ENCODE peak calls at places on chromosomes 1 and 21, in eight cellular contexts. One of them, this sample, is unnamed.
A peak's percentile ranks its signal among the peaks of the same experiment; 100 is the strongest.

GRCh38 chr1:225737179-225737578 is 40.4 kb upstream of the SRP9 start:
- DNase-seq in HEK293T: no peak
- DNase-seq in OCI-LY7: no peak
- DNase-seq in NCI-H524: no peak
- DNase-seq in endodermal cell: no peak
- DNase-seq in NCI-H1092: no peak
- DNase-seq in RWPE1: peak; percentile 77
- DNase-seq in right cardiac atrium: no peak
- DNase-seq in this sample: peak; percentile 47

GRCh38 chr1:72037745-72038343 is 244.5 kb downstream of the NEGR1 start:
- DNase-seq in HEK293T: peak; percentile 21
- DNase-seq in OCI-LY7: peak; percentile 45
- DNase-seq in NCI-H524: peak; percentile 40
- DNase-seq in endodermal cell: peak; percentile 69
- DNase-seq in NCI-H1092: no peak
- DNase-seq in RWPE1: peak; percentile 17
- DNase-seq in right cardiac atrium: no peak
- DNase-seq in this sample: peak; percentile 56

GRCh38 chr1:90614872-90615271 is 102.2 kb downstream of the BARHL2 start:
- DNase-seq in HEK293T: peak; percentile 37
- DNase-seq in OCI-LY7: no peak
- DNase-seq in NCI-H524: no peak
- DNase-seq in endodermal cell: no peak
- DNase-seq in NCI-H1092: no peak
- DNase-seq in RWPE1: peak; percentile 12
- DNase-seq in right cardiac atrium: no peak
- DNase-seq in this sample: no peak

GRCh38 chr21:22965455-22966125 is 1967.4 kb downstream of the NCAM2 start:
- DNase-seq in HEK293T: no peak
- DNase-seq in OCI-LY7: no peak
- DNase-seq in NCI-H524: peak; percentile 25
- DNase-seq in endodermal cell: peak; percentile 48
- DNase-seq in NCI-H1092: no peak
- DNase-seq in RWPE1: no peak
- DNase-seq in right cardiac atrium: no peak
- DNase-seq in this sample: no peak

GRCh38 chr1:100308777-100309176 is 42.8 kb downstream of the RTCA start:
- DNase-seq in HEK293T: no peak
- DNase-seq in OCI-LY7: no peak
- DNase-seq in NCI-H524: no peak
- DNase-seq in endodermal cell: no peak
- DNase-seq in NCI-H1092: no peak
- DNase-seq in RWPE1: peak; percentile 36
- DNase-seq in right cardiac atrium: no peak
- DNase-seq in this sample: no peak

GRCh38 chr1:246587606-246588005 is 21.4 kb downstream of the CNST start:
- DNase-seq in HEK293T: no peak
- DNase-seq in OCI-LY7: no peak
- DNase-seq in NCI-H524: no peak
- DNase-seq in endodermal cell: no peak
- DNase-seq in NCI-H1092: no peak
- DNase-seq in RWPE1: no peak
- DNase-seq in right cardiac atrium: no peak
- DNase-seq in this sample: no peak

GRCh38 chr21:18764720-18765119 is 361.1 kb upstream of the TMPRSS15 start:
- DNase-seq in HEK293T: no peak
- DNase-seq in OCI-LY7: no peak
- DNase-seq in NCI-H524: no peak
- DNase-seq in endodermal cell: no peak
- DNase-seq in NCI-H1092: no peak
- DNase-seq in RWPE1: no peak
- DNase-seq in right cardiac atrium: no peak
- DNase-seq in this sample: no peak

GRCh38 chr1:1620433-1621139 is 5.3 kb downstream of the MIB2 start:
- DNase-seq in HEK293T: no peak
- DNase-seq in OCI-LY7: no peak
- DNase-seq in NCI-H524: no peak
- DNase-seq in endodermal cell: no peak
- DNase-seq in NCI-H1092: no peak
- DNase-seq in RWPE1: no peak
- DNase-seq in right cardiac atrium: peak; percentile 65
- DNase-seq in this sample: no peak

GRCh38 chr1:234730542-234731370 is 120.8 kb upstream of the IRF2BP2 start:
- DNase-seq in HEK293T: no peak
- DNase-seq in OCI-LY7: peak; percentile 65
- DNase-seq in NCI-H524: no peak
- DNase-seq in endodermal cell: no peak
- DNase-seq in NCI-H1092: no peak
- DNase-seq in RWPE1: no peak
- DNase-seq in right cardiac atrium: no peak
- DNase-seq in this sample: no peak

GRCh38 chr1:61851849-61852692 is 109.8 kb downstream of the PATJ start:
- DNase-seq in HEK293T: peak; percentile 64
- DNase-seq in OCI-LY7: peak; percentile 69
- DNase-seq in NCI-H524: peak; percentile 75
- DNase-seq in endodermal cell: no peak
- DNase-seq in NCI-H1092: peak; percentile 19
- DNase-seq in RWPE1: peak; percentile 35
- DNase-seq in right cardiac atrium: no peak
- DNase-seq in this sample: no peak

GRCh38 chr1:206770531-206771352 is at the start of gene IL19:
- DNase-seq in HEK293T: no peak
- DNase-seq in OCI-LY7: no peak
- DNase-seq in NCI-H524: no peak
- DNase-seq in endodermal cell: peak; percentile 66
- DNase-seq in NCI-H1092: no peak
- DNase-seq in RWPE1: no peak
- DNase-seq in right cardiac atrium: peak; percentile 57
- DNase-seq in this sample: no peak

GRCh38 chr1:100448371-100448770 is 89.6 kb upstream of the GPR88 start:
- DNase-seq in HEK293T: no peak
- DNase-seq in OCI-LY7: no peak
- DNase-seq in NCI-H524: no peak
- DNase-seq in endodermal cell: no peak
- DNase-seq in NCI-H1092: peak; percentile 14
- DNase-seq in RWPE1: no peak
- DNase-seq in right cardiac atrium: no peak
- DNase-seq in this sample: no peak

GRCh38 chr1:60281360-60281932 is 207.9 kb upstream of the C1orf87 start:
- DNase-seq in HEK293T: peak; percentile 87
- DNase-seq in OCI-LY7: peak; percentile 7
- DNase-seq in NCI-H524: peak; percentile 83
- DNase-seq in endodermal cell: peak; percentile 90
- DNase-seq in NCI-H1092: peak; percentile 58
- DNase-seq in RWPE1: peak; percentile 86
- DNase-seq in right cardiac atrium: peak; percentile 55
- DNase-seq in this sample: peak; percentile 68

GRCh38 chr1:172837816-172838680 is 179.1 kb downstream of the FASLG start:
- DNase-seq in HEK293T: no peak
- DNase-seq in OCI-LY7: no peak
- DNase-seq in NCI-H524: no peak
- DNase-seq in endodermal cell: no peak
- DNase-seq in NCI-H1092: no peak
- DNase-seq in RWPE1: peak; percentile 87
- DNase-seq in right cardiac atrium: no peak
- DNase-seq in this sample: no peak

GRCh38 chr1:53643061-53643880 is 95.7 kb downstream of the GLIS1 start:
- DNase-seq in HEK293T: no peak
- DNase-seq in OCI-LY7: no peak
- DNase-seq in NCI-H524: no peak
- DNase-seq in endodermal cell: peak; percentile 50
- DNase-seq in NCI-H1092: no peak
- DNase-seq in RWPE1: no peak
- DNase-seq in right cardiac atrium: no peak
- DNase-seq in this sample: no peak

GRCh38 chr1:207054476-207054875 is 1.4 kb downstream of the PFKFB2 start:
- DNase-seq in HEK293T: no peak
- DNase-seq in OCI-LY7: peak; percentile 43
- DNase-seq in NCI-H524: no peak
- DNase-seq in endodermal cell: no peak
- DNase-seq in NCI-H1092: no peak
- DNase-seq in RWPE1: no peak
- DNase-seq in right cardiac atrium: no peak
- DNase-seq in this sample: no peak

GRCh38 chr21:20997308-20997632 is 939 bp upstream of the NCAM2 start:
- DNase-seq in HEK293T: no peak
- DNase-seq in OCI-LY7: no peak
- DNase-seq in NCI-H524: no peak
- DNase-seq in endodermal cell: no peak
- DNase-seq in NCI-H1092: no peak
- DNase-seq in RWPE1: no peak
- DNase-seq in right cardiac atrium: peak; percentile 47
- DNase-seq in this sample: no peak

GRCh38 chr1:28056129-28056925 is 32.1 kb downstream of the EYA3 start:
- DNase-seq in HEK293T: no peak
- DNase-seq in OCI-LY7: no peak
- DNase-seq in NCI-H524: no peak
- DNase-seq in endodermal cell: no peak
- DNase-seq in NCI-H1092: peak; percentile 4
- DNase-seq in RWPE1: no peak
- DNase-seq in right cardiac atrium: no peak
- DNase-seq in this sample: no peak

GRCh38 chr1:197695961-197696360 is 79.3 kb downstream of the DENND1B start:
- DNase-seq in HEK293T: no peak
- DNase-seq in OCI-LY7: no peak
- DNase-seq in NCI-H524: no peak
- DNase-seq in endodermal cell: no peak
- DNase-seq in NCI-H1092: no peak
- DNase-seq in RWPE1: no peak
- DNase-seq in right cardiac atrium: no peak
- DNase-seq in this sample: no peak

GRCh38 chr1:53557830-53558784 is 98.9 kb downstream of the DMRTB1 start:
- DNase-seq in HEK293T: no peak
- DNase-seq in OCI-LY7: no peak
- DNase-seq in NCI-H524: no peak
- DNase-seq in endodermal cell: peak; percentile 30
- DNase-seq in NCI-H1092: no peak
- DNase-seq in RWPE1: no peak
- DNase-seq in right cardiac atrium: peak; percentile 6
- DNase-seq in this sample: no peak

GRCh38 chr1:50060279-50060678 is 36.5 kb upstream of the AGBL4 start:
- DNase-seq in HEK293T: no peak
- DNase-seq in OCI-LY7: no peak
- DNase-seq in NCI-H524: no peak
- DNase-seq in endodermal cell: no peak
- DNase-seq in NCI-H1092: no peak
- DNase-seq in RWPE1: no peak
- DNase-seq in right cardiac atrium: peak; percentile 12
- DNase-seq in this sample: no peak

GRCh38 chr1:109740615-109741373 is at the start of gene GSTM3:
- DNase-seq in HEK293T: no peak
- DNase-seq in OCI-LY7: no peak
- DNase-seq in NCI-H524: peak; percentile 33
- DNase-seq in endodermal cell: no peak
- DNase-seq in NCI-H1092: peak; percentile 18
- DNase-seq in RWPE1: no peak
- DNase-seq in right cardiac atrium: no peak
- DNase-seq in this sample: no peak

GRCh38 chr1:40780678-40781613 is 2.6 kb upstream of the KCNQ4 start:
- DNase-seq in HEK293T: no peak
- DNase-seq in OCI-LY7: no peak
- DNase-seq in NCI-H524: peak; percentile 38
- DNase-seq in endodermal cell: no peak
- DNase-seq in NCI-H1092: no peak
- DNase-seq in RWPE1: no peak
- DNase-seq in right cardiac atrium: no peak
- DNase-seq in this sample: no peak

GRCh38 chr21:15742052-15742451 is 12.3 kb downstream of the USP25 start:
- DNase-seq in HEK293T: no peak
- DNase-seq in OCI-LY7: no peak
- DNase-seq in NCI-H524: no peak
- DNase-seq in endodermal cell: no peak
- DNase-seq in NCI-H1092: no peak
- DNase-seq in RWPE1: no peak
- DNase-seq in right cardiac atrium: no peak
- DNase-seq in this sample: no peak

GRCh38 chr1:183914283-183914682 is 109.4 kb downstream of the RGL1 start:
- DNase-seq in HEK293T: no peak
- DNase-seq in OCI-LY7: no peak
- DNase-seq in NCI-H524: no peak
- DNase-seq in endodermal cell: no peak
- DNase-seq in NCI-H1092: no peak
- DNase-seq in RWPE1: no peak
- DNase-seq in right cardiac atrium: no peak
- DNase-seq in this sample: no peak

GRCh38 chr21:41636636-41637625 is 129.0 kb upstream of the TMPRSS2 start:
- DNase-seq in HEK293T: no peak
- DNase-seq in OCI-LY7: no peak
- DNase-seq in NCI-H524: no peak
- DNase-seq in endodermal cell: no peak
- DNase-seq in NCI-H1092: peak; percentile 24
- DNase-seq in RWPE1: no peak
- DNase-seq in right cardiac atrium: peak; percentile 41
- DNase-seq in this sample: no peak

GRCh38 chr1:228012555-228012954 is 5.8 kb downstream of the WNT3A start:
- DNase-seq in HEK293T: no peak
- DNase-seq in OCI-LY7: no peak
- DNase-seq in NCI-H524: no peak
- DNase-seq in endodermal cell: no peak
- DNase-seq in NCI-H1092: no peak
- DNase-seq in RWPE1: no peak
- DNase-seq in right cardiac atrium: no peak
- DNase-seq in this sample: no peak

GRCh38 chr1:240424740-240425464 is 187.1 kb downstream of the GREM2 start:
- DNase-seq in HEK293T: no peak
- DNase-seq in OCI-LY7: no peak
- DNase-seq in NCI-H524: no peak
- DNase-seq in endodermal cell: no peak
- DNase-seq in NCI-H1092: no peak
- DNase-seq in RWPE1: no peak
- DNase-seq in right cardiac atrium: no peak
- DNase-seq in this sample: no peak

GRCh38 chr1:20282544-20282943 is 8.1 kb upstream of the VWA5B1 start:
- DNase-seq in HEK293T: no peak
- DNase-seq in OCI-LY7: no peak
- DNase-seq in NCI-H524: peak; percentile 69
- DNase-seq in endodermal cell: no peak
- DNase-seq in NCI-H1092: no peak
- DNase-seq in RWPE1: no peak
- DNase-seq in right cardiac atrium: no peak
- DNase-seq in this sample: no peak

GRCh38 chr21:15682977-15683376 is 46.8 kb upstream of the USP25 start:
- DNase-seq in HEK293T: no peak
- DNase-seq in OCI-LY7: no peak
- DNase-seq in NCI-H524: no peak
- DNase-seq in endodermal cell: no peak
- DNase-seq in NCI-H1092: no peak
- DNase-seq in RWPE1: peak; percentile 25
- DNase-seq in right cardiac atrium: no peak
- DNase-seq in this sample: no peak

GRCh38 chr1:239725933-239726332 is 339.6 kb downstream of the CHRM3 start:
- DNase-seq in HEK293T: no peak
- DNase-seq in OCI-LY7: no peak
- DNase-seq in NCI-H524: no peak
- DNase-seq in endodermal cell: no peak
- DNase-seq in NCI-H1092: no peak
- DNase-seq in RWPE1: no peak
- DNase-seq in right cardiac atrium: no peak
- DNase-seq in this sample: no peak

GRCh38 chr21:41217656-41218380 is 49.9 kb downstream of the BACE2 start:
- DNase-seq in HEK293T: no peak
- DNase-seq in OCI-LY7: no peak
- DNase-seq in NCI-H524: no peak
- DNase-seq in endodermal cell: peak; percentile 68
- DNase-seq in NCI-H1092: no peak
- DNase-seq in RWPE1: no peak
- DNase-seq in right cardiac atrium: peak; percentile 87
- DNase-seq in this sample: peak; percentile 79

GRCh38 chr1:25770541-25771245 is 29.3 kb upstream of the SELENON start:
- DNase-seq in HEK293T: no peak
- DNase-seq in OCI-LY7: no peak
- DNase-seq in NCI-H524: no peak
- DNase-seq in endodermal cell: no peak
- DNase-seq in NCI-H1092: no peak
- DNase-seq in RWPE1: no peak
- DNase-seq in right cardiac atrium: peak; percentile 6
- DNase-seq in this sample: no peak

This sample was measured in colonic mucosa.